ENCODE peak calls at places on chromosomes 1 and 21, in six cellular contexts. F, N, S, T, L and H are unnamed samples.

GRCh38 chr1:90802622-90803021 is 85.5 kb upstream of the BARHL2 start:
- DNase-seq in F (no peak), N (no peak), S (no peak), T (no peak), L (no peak), H (no peak)

GRCh38 chr1:233614173-233614742 is 352 bp downstream of the KCNK1 start:
- DNase-seq in F (no peak), N (no peak), S (peak), T (peak), L (peak), H (no peak)

GRCh38 chr1:215507119-215507518 is 60.0 kb upstream of the KCTD3 start:
- DNase-seq in F (no peak), N (no peak), S (no peak), T (no peak), L (no peak), H (no peak)

GRCh38 chr1:187956975-187957374 is 1128.2 kb downstream of the PLA2G4A start:
- DNase-seq in F (no peak), N (no peak), S (no peak), T (no peak), L (no peak), H (no peak)

GRCh38 chr21:15309022-15309590 is 244.3 kb upstream of the NRIP1 start:
- DNase-seq in F (no peak), N (no peak), S (no peak), T (no peak), L (no peak), H (no peak)

GRCh38 chr1:5125208-5125607 is 470.8 kb downstream of the AJAP1 start:
- DNase-seq in F (no peak), N (no peak), S (no peak), T (no peak), L (no peak), H (no peak)

GRCh38 chr1:191065346-191065745 is 587.7 kb upstream of the BRINP3 start:
- DNase-seq in F (no peak), N (no peak), S (no peak), T (no peak), L (no peak), H (no peak)

GRCh38 chr1:204475651-204476432 is 18.8 kb downstream of the PIK3C2B start:
- DNase-seq in F (peak), N (no peak), S (no peak), T (no peak), L (no peak), H (no peak)

GRCh38 chr1:7333576-7333975 is 437.5 kb upstream of the VAMP3 start:
- DNase-seq in F (no peak), N (peak), S (peak), T (no peak), L (no peak), H (no peak)

GRCh38 chr1:198677027-198677426 is 38.2 kb downstream of the PTPRC start:
- DNase-seq in F (no peak), N (no peak), S (no peak), T (no peak), L (no peak), H (no peak)

GRCh38 chr1:49051647-49052046 is 275.0 kb upstream of the BEND5 start:
- DNase-seq in F (no peak), N (no peak), S (no peak), T (no peak), L (no peak), H (no peak)

GRCh38 chr21:38392722-38393121 is 105.6 kb downstream of the ERG start:
- DNase-seq in F (no peak), N (no peak), S (no peak), T (no peak), L (no peak), H (no peak)

GRCh38 chr1:213994888-213995287 is 7.1 kb downstream of the PROX1 start:
- DNase-seq in F (no peak), N (peak), S (no peak), T (no peak), L (peak), H (no peak)

GRCh38 chr1:54053745-54054437 is 483 bp downstream of the TCEANC2 start:
- DNase-seq in F (no peak), N (peak), S (no peak), T (no peak), L (peak), H (no peak)

GRCh38 chr1:20551945-20552727 is at the start of gene FAM43B:
- DNase-seq in F (peak), N (no peak), S (peak), T (peak), L (no peak), H (peak)

GRCh38 chr1:24003331-24003972 is 23.3 kb upstream of the SRSF10 start:
- DNase-seq in F (no peak), N (peak), S (no peak), T (no peak), L (no peak), H (no peak)

GRCh38 chr1:35844826-35845225 is 37.0 kb downstream of the AGO4 start:
- DNase-seq in F (peak), N (no peak), S (no peak), T (no peak), L (no peak), H (no peak)

GRCh38 chr1:117096871-117097842 is 24.4 kb downstream of the TRIM45 start:
- DNase-seq in F (no peak), N (no peak), S (no peak), T (no peak), L (no peak), H (no peak)

GRCh38 chr1:37931148-37931492 is 15.7 kb downstream of the INPP5B start:
- DNase-seq in F (no peak), N (no peak), S (no peak), T (no peak), L (no peak), H (no peak)

GRCh38 chr1:92168657-92169056 is 49.1 kb upstream of the C1orf146 start:
- DNase-seq in F (peak), N (no peak), S (no peak), T (no peak), L (peak), H (no peak)

GRCh38 chr21:37370152-37371040 is 3.8 kb downstream of the DYRK1A start:
- DNase-seq in F (peak), N (no peak), S (no peak), T (no peak), L (no peak), H (no peak)

GRCh38 chr1:117210831-117211261 is at the start of gene VTCN1:
- DNase-seq in F (no peak), N (no peak), S (peak), T (peak), L (no peak), H (no peak)

GRCh38 chr1:117268926-117269378 is 58.2 kb upstream of the VTCN1 start:
- DNase-seq in F (no peak), N (no peak), S (peak), T (no peak), L (no peak), H (no peak)